ENCODE peak calls at places on chromosomes 4 and X, in four cellular contexts. One of them, this sample, is unnamed.

GRCh38 chr4:69650872-69651271 is 2.2 kb downstream of the UGT2A1 start:
- DNase-seq in nephron progenitor cell: no peak
- DNase-seq in ovary: no peak
- DNase-seq in choroid plexus epithelial cell: no peak
- DNase-seq in this sample: no peak

GRCh38 chr4:26163425-26164362 is 157.1 kb upstream of the RBPJ start:
- DNase-seq in nephron progenitor cell: no peak
- DNase-seq in ovary: no peak
- DNase-seq in choroid plexus epithelial cell: no peak
- DNase-seq in this sample: no peak

GRCh38 chr4:152776352-152776751 is 3.2 kb downstream of the TIGD4 start:
- DNase-seq in nephron progenitor cell: no peak
- DNase-seq in ovary: no peak
- DNase-seq in choroid plexus epithelial cell: peak; percentile 45
- DNase-seq in this sample: no peak

GRCh38 chrX:79080131-79080530 is 64.4 kb upstream of the GPR174 start:
- DNase-seq in nephron progenitor cell: no peak
- DNase-seq in ovary: no peak
- DNase-seq in choroid plexus epithelial cell: peak; percentile 54
- DNase-seq in this sample: no peak

GRCh38 chr4:139740531-139741041 is 75.0 kb downstream of the MGST2 start:
- DNase-seq in nephron progenitor cell: no peak
- DNase-seq in ovary: peak; percentile 75
- DNase-seq in choroid plexus epithelial cell: peak; percentile 97
- DNase-seq in this sample: no peak

GRCh38 chr4:158053086-158053485 is 119.7 kb downstream of the GASK1B start:
- DNase-seq in nephron progenitor cell: no peak
- DNase-seq in ovary: no peak
- DNase-seq in choroid plexus epithelial cell: no peak
- DNase-seq in this sample: no peak

GRCh38 chr4:32172761-32173160 is 1452.6 kb downstream of the PCDH7 start:
- DNase-seq in nephron progenitor cell: no peak
- DNase-seq in ovary: no peak
- DNase-seq in choroid plexus epithelial cell: peak; percentile 64
- DNase-seq in this sample: no peak

GRCh38 chr4:158624889-158625478 is 46.7 kb downstream of the C4orf46 start:
- DNase-seq in nephron progenitor cell: no peak
- DNase-seq in ovary: no peak
- DNase-seq in choroid plexus epithelial cell: peak; percentile 89
- DNase-seq in this sample: no peak

GRCh38 chrX:134172588-134173259 is 64.3 kb upstream of the CCDC160 start:
- DNase-seq in nephron progenitor cell: peak; percentile 31
- DNase-seq in ovary: peak; percentile 23
- DNase-seq in choroid plexus epithelial cell: peak; percentile 6
- DNase-seq in this sample: no peak

GRCh38 chr4:101251261-101251660 is 96.1 kb downstream of the PPP3CA start:
- DNase-seq in nephron progenitor cell: no peak
- DNase-seq in ovary: no peak
- DNase-seq in choroid plexus epithelial cell: no peak
- DNase-seq in this sample: no peak

GRCh38 chr4:183287309-183287659 is 32.8 kb downstream of the CLDN22 start:
- DNase-seq in nephron progenitor cell: no peak
- DNase-seq in ovary: no peak
- DNase-seq in choroid plexus epithelial cell: no peak
- DNase-seq in this sample: no peak

GRCh38 chrX:51144828-51145442 is 187.7 kb upstream of the NUDT10 start:
- DNase-seq in nephron progenitor cell: peak; percentile 47
- DNase-seq in ovary: no peak
- DNase-seq in choroid plexus epithelial cell: peak; percentile 41
- DNase-seq in this sample: no peak

GRCh38 chr4:83036991-83037390 is 2.0 kb downstream of the COPS4 start:
- DNase-seq in nephron progenitor cell: no peak
- DNase-seq in ovary: no peak
- DNase-seq in choroid plexus epithelial cell: no peak
- DNase-seq in this sample: no peak

GRCh38 chr4:21921526-21922180 is 26.9 kb downstream of the KCNIP4 start:
- DNase-seq in nephron progenitor cell: no peak
- DNase-seq in ovary: no peak
- DNase-seq in choroid plexus epithelial cell: no peak
- DNase-seq in this sample: no peak

GRCh38 chrX:133639726-133640125 is 224.4 kb upstream of the GPC4 start:
- DNase-seq in nephron progenitor cell: no peak
- DNase-seq in ovary: no peak
- DNase-seq in choroid plexus epithelial cell: no peak
- DNase-seq in this sample: no peak

GRCh38 chr4:113773014-113773413 is 11.5 kb upstream of the CAMK2D start:
- DNase-seq in nephron progenitor cell: no peak
- DNase-seq in ovary: no peak
- DNase-seq in choroid plexus epithelial cell: no peak
- DNase-seq in this sample: no peak

GRCh38 chrX:22969416-22969815 is 30.3 kb upstream of the DDX53 start:
- DNase-seq in nephron progenitor cell: no peak
- DNase-seq in ovary: no peak
- DNase-seq in choroid plexus epithelial cell: peak; percentile 48
- DNase-seq in this sample: no peak

GRCh38 chr4:40672528-40673522 is 43.2 kb upstream of the RBM47 start:
- DNase-seq in nephron progenitor cell: no peak
- DNase-seq in ovary: no peak
- DNase-seq in choroid plexus epithelial cell: peak; percentile 98
- DNase-seq in this sample: no peak

GRCh38 chr4:81982846-81983540 is 390.8 kb downstream of the HNRNPD start:
- DNase-seq in nephron progenitor cell: no peak
- DNase-seq in ovary: no peak
- DNase-seq in choroid plexus epithelial cell: no peak
- DNase-seq in this sample: no peak

GRCh38 chr4:96037705-96038104 is 197.8 kb downstream of the PDHA2 start:
- DNase-seq in nephron progenitor cell: no peak
- DNase-seq in ovary: no peak
- DNase-seq in choroid plexus epithelial cell: no peak
- DNase-seq in this sample: no peak

GRCh38 chr4:96036781-96037180 is 196.9 kb downstream of the PDHA2 start:
- DNase-seq in nephron progenitor cell: no peak
- DNase-seq in ovary: no peak
- DNase-seq in choroid plexus epithelial cell: no peak
- DNase-seq in this sample: no peak

DNA sequence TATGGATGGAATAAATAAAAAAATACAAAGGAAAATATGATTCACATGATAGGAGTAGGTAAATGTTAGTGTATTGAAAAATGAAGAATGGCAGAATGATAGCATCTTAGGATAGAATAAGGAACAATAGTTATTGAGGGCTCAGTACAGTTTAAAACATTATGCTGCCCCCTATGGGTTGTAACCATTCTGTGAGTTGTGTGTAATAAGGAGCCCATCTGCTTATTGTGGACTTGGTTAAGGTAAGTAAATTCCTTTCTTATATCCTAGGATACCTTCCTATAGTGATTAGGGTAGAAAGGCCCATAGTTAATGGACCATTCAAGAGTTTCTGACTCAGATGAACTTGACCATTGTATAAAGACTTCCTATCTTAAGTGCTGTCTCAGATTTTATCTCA is 195.8 kb downstream of the PDHA2 start:
- DNase-seq in nephron progenitor cell: no peak
- DNase-seq in ovary: no peak
- DNase-seq in choroid plexus epithelial cell: peak; percentile 59
- DNase-seq in this sample: no peak
- TF ChIP-seq CTCF in nephron progenitor cell: peak; percentile 46
- TF ChIP-seq CTCF in ovary: no peak
- TF ChIP-seq CTCF in choroid plexus epithelial cell: peak; percentile 52
- TF ChIP-seq CTCF in this sample: peak; percentile 46

GRCh38 chr4:108965472-108966076 is 202.7 kb upstream of the ETNPPL start:
- DNase-seq in nephron progenitor cell: no peak
- DNase-seq in ovary: no peak
- DNase-seq in choroid plexus epithelial cell: no peak
- DNase-seq in this sample: no peak
- TF ChIP-seq CTCF in nephron progenitor cell: no peak
- TF ChIP-seq CTCF in ovary: no peak
- TF ChIP-seq CTCF in choroid plexus epithelial cell: no peak
- TF ChIP-seq CTCF in this sample: no peak

GRCh38 chr4:146336413-146336807 is 122.1 kb downstream of the REELD1 start:
- DNase-seq in nephron progenitor cell: no peak
- DNase-seq in ovary: no peak
- DNase-seq in choroid plexus epithelial cell: peak; percentile 14
- DNase-seq in this sample: no peak
- TF ChIP-seq CTCF in nephron progenitor cell: no peak
- TF ChIP-seq CTCF in ovary: no peak
- TF ChIP-seq CTCF in choroid plexus epithelial cell: no peak
- TF ChIP-seq CTCF in this sample: no peak

GRCh38 chrX:131216828-131217227 is 72.3 kb downstream of the IGSF1 start:
- DNase-seq in nephron progenitor cell: no peak
- DNase-seq in ovary: no peak
- DNase-seq in choroid plexus epithelial cell: no peak
- DNase-seq in this sample: no peak

GRCh38 chrX:131213400-131213799 is 75.7 kb downstream of the IGSF1 start:
- DNase-seq in nephron progenitor cell: no peak
- DNase-seq in ovary: no peak
- DNase-seq in choroid plexus epithelial cell: no peak
- DNase-seq in this sample: no peak

GRCh38 chrX:131217878-131218486 is 71.1 kb downstream of the IGSF1 start:
- DNase-seq in nephron progenitor cell: no peak
- DNase-seq in ovary: no peak
- DNase-seq in choroid plexus epithelial cell: no peak
- DNase-seq in this sample: no peak
- TF ChIP-seq CTCF in nephron progenitor cell: no peak
- TF ChIP-seq CTCF in ovary: no peak
- TF ChIP-seq CTCF in choroid plexus epithelial cell: no peak
- TF ChIP-seq CTCF in this sample: no peak

GRCh38 chr4:111802191-111802590 is 343.1 kb upstream of the FAM241A start:
- DNase-seq in nephron progenitor cell: no peak
- DNase-seq in ovary: no peak
- DNase-seq in choroid plexus epithelial cell: peak; percentile 9
- DNase-seq in this sample: no peak

GRCh38 chr4:111800551-111800950 is 344.7 kb upstream of the FAM241A start:
- DNase-seq in nephron progenitor cell: no peak
- DNase-seq in ovary: no peak
- DNase-seq in choroid plexus epithelial cell: no peak
- DNase-seq in this sample: no peak

GRCh38 chr4:111793686-111794085 is 351.6 kb upstream of the FAM241A start:
- DNase-seq in nephron progenitor cell: no peak
- DNase-seq in ovary: no peak
- DNase-seq in choroid plexus epithelial cell: no peak
- DNase-seq in this sample: no peak

GRCh38 chr4:111797455-111798163 is 347.6 kb upstream of the FAM241A start:
- DNase-seq in nephron progenitor cell: no peak
- DNase-seq in ovary: no peak
- DNase-seq in choroid plexus epithelial cell: no peak
- DNase-seq in this sample: no peak

GRCh38 chr4:111798840-111799239 is 346.4 kb upstream of the FAM241A start:
- DNase-seq in nephron progenitor cell: no peak
- DNase-seq in ovary: no peak
- DNase-seq in choroid plexus epithelial cell: no peak
- DNase-seq in this sample: no peak
- TF ChIP-seq CTCF in nephron progenitor cell: peak; percentile 37
- TF ChIP-seq CTCF in ovary: no peak
- TF ChIP-seq CTCF in choroid plexus epithelial cell: peak; percentile 8
- TF ChIP-seq CTCF in this sample: peak; percentile 37

DNA sequence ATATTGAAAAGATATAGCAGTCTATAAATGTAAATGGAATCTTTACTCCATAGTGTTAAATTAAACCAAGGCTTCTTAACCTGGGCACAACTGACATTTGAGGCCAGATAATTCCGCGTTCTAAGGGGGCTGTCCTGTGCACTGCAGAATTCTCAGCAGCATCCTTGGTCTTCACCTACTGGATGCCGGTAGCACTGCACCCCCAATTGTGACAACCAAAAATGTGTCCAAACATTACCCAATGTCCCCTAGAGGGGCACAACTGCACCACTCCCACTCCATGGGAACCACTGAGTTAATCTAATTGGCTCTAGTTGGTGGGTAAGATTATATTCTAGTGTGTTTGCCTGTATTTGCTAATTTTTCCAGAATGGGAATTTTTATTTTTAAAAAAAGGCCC is 16.6 kb downstream of the AP1S2 start:
- DNase-seq in nephron progenitor cell: peak; percentile 3
- DNase-seq in ovary: no peak
- DNase-seq in choroid plexus epithelial cell: no peak
- DNase-seq in this sample: no peak
- TF ChIP-seq CTCF in nephron progenitor cell: peak; percentile 27
- TF ChIP-seq CTCF in ovary: no peak
- TF ChIP-seq CTCF in choroid plexus epithelial cell: peak; percentile 25
- TF ChIP-seq CTCF in this sample: no peak

GRCh38 chr4:89681671-89682070 is 155.3 kb downstream of the SNCA start:
- DNase-seq in nephron progenitor cell: no peak
- DNase-seq in ovary: no peak
- DNase-seq in choroid plexus epithelial cell: no peak
- DNase-seq in this sample: no peak

GRCh38 chr4:89684536-89684935 is 152.4 kb downstream of the SNCA start:
- DNase-seq in nephron progenitor cell: no peak
- DNase-seq in ovary: no peak
- DNase-seq in choroid plexus epithelial cell: no peak
- DNase-seq in this sample: no peak

GRCh38 chr4:89682808-89683207 is 154.2 kb downstream of the SNCA start:
- DNase-seq in nephron progenitor cell: no peak
- DNase-seq in ovary: no peak
- DNase-seq in choroid plexus epithelial cell: no peak
- DNase-seq in this sample: no peak

GRCh38 chr4:89685277-89685676 is 151.7 kb downstream of the SNCA start:
- DNase-seq in nephron progenitor cell: no peak
- DNase-seq in ovary: no peak
- DNase-seq in choroid plexus epithelial cell: no peak
- DNase-seq in this sample: no peak

DNA sequence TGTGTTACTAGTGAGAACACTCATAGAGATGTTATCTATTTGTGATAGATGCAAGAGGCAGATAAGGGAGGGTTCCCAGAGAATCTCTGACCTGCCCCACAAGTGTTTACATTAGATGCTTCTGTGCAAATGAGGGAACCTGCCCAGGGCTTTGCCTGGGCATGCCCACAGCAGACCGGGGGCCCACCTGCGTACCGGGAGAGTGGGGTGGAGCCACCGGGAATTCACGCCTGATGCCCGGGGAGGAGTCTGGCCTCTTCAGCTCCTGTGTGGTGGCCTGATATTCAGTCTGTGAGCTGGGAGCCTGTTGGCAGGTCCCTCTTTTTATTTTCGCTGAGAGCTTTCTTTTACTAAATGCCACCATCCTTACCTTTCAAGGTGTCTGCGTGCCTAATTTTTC is 155.7 kb downstream of the SNCA start:
- DNase-seq in nephron progenitor cell: peak; percentile 6
- DNase-seq in ovary: no peak
- DNase-seq in choroid plexus epithelial cell: peak; percentile 10
- DNase-seq in this sample: no peak
- TF ChIP-seq CTCF in nephron progenitor cell: no peak
- TF ChIP-seq CTCF in ovary: no peak
- TF ChIP-seq CTCF in choroid plexus epithelial cell: no peak
- TF ChIP-seq CTCF in this sample: no peak